ENCODE peak calls at places on chromosomes 3 and 15, in four cellular contexts. C is IMR-90, V is mesendoderm, W is H1. Q is an unnamed sample.

GRCh38 chr3:37014620-37015019 is 21.3 kb downstream of the MLH1 start:
- DNase-seq in C (no peak), V (no peak), W (no peak), Q (no peak)

GRCh38 chr3:189756651-189757078 is 125.5 kb downstream of the TP63 start:
- DNase-seq in C (no peak), V (peak; percentile 78), W (no peak), Q (no peak)

GRCh38 chr15:92670625-92671024 is 15.1 kb upstream of the FAM174B start:
- DNase-seq in C (no peak), V (peak; percentile 76), W (peak; percentile 26), Q (no peak)

GRCh38 chr15:79990997-79991334 is 20.0 kb upstream of the BCL2A1 start:
- DNase-seq in C (no peak), V (no peak), W (no peak), Q (no peak)

GRCh38 chr15:77421370-77421700 is 647 bp downstream of the HMG20A start:
- DNase-seq in C (peak; percentile 3), V (peak; percentile 34), W (no peak), Q (no peak)

GRCh38 chr3:38652934-38653333 is 3.4 kb upstream of the SCN5A start:
- DNase-seq in C (no peak), V (no peak), W (no peak), Q (no peak)

GRCh38 chr3:64684715-64685261 is 3.0 kb downstream of the ADAMTS9 start:
- DNase-seq in C (peak; percentile 46), V (peak; percentile 79), W (peak; percentile 61), Q (peak; percentile 71)

GRCh38 chr15:43799209-43799944 is 643 bp downstream of the SERINC4 start:
- DNase-seq in C (no peak), V (peak; percentile 41), W (no peak), Q (peak; percentile 51)

GRCh38 chr3:186119499-186119898 is 10.6 kb upstream of the ETV5 start:
- DNase-seq in C (no peak), V (no peak), W (no peak), Q (no peak)

GRCh38 chr15:25060996-25061620 is 106.3 kb downstream of the SNRPN start:
- DNase-seq in C (no peak), V (no peak), W (no peak), Q (peak; percentile 12)

GRCh38 chr15:75672646-75673425 is 25.1 kb downstream of the SNX33 start:
- DNase-seq in C (peak; percentile 91), V (peak; percentile 69), W (no peak), Q (no peak)

GRCh38 chr3:72655758-72656157 is 192.5 kb downstream of the SHQ1 start:
- DNase-seq in C (no peak), V (peak; percentile 43), W (peak; percentile 85), Q (peak; percentile 65)

GRCh38 chr3:45640724-45641361 is 46.3 kb downstream of the LIMD1 start:
- DNase-seq in C (no peak), V (no peak), W (no peak), Q (no peak)

GRCh38 chr3:73674280-73674679 is 49.5 kb upstream of the PDZRN3 start:
- DNase-seq in C (peak; percentile 71), V (peak; percentile 37), W (no peak), Q (no peak)

GRCh38 chr3:58085616-58086015 is 77.4 kb downstream of the FLNB start:
- DNase-seq in C (no peak), V (no peak), W (no peak), Q (no peak)

GRCh38 chr3:127849368-127849767 is 27.1 kb upstream of the MGLL start:
- DNase-seq in C (no peak), V (no peak), W (no peak), Q (no peak)

GRCh38 chr3:128547368-128547987 is 54.5 kb upstream of the GATA2 start:
- DNase-seq in C (peak; percentile 67), V (peak; percentile 48), W (no peak), Q (no peak)

GRCh38 chr3:19025441-19025840 is 122.9 kb upstream of the KCNH8 start:
- DNase-seq in C (no peak), V (no peak), W (no peak), Q (no peak)

GRCh38 chr3:148588291-148588690 is 109.4 kb upstream of the AGTR1 start:
- DNase-seq in C (no peak), V (no peak), W (no peak), Q (no peak)

GRCh38 chr3:146929696-146930095 is 324.6 kb upstream of the PLSCR5 start:
- DNase-seq in C (peak; percentile 1), V (no peak), W (no peak), Q (no peak)

GRCh38 chr15:98384328-98385029 is 263.9 kb upstream of the IGF1R start:
- DNase-seq in C (no peak), V (no peak), W (no peak), Q (no peak)

GRCh38 chr3:15097889-15098288 is 1.1 kb downstream of the RBSN start:
- DNase-seq in C (no peak), V (no peak), W (no peak), Q (no peak)

GRCh38 chr15:100681335-100681746 is 79.0 kb downstream of the ASB7 start:
- DNase-seq in C (no peak), V (no peak), W (no peak), Q (no peak)

GRCh38 chr3:13219077-13219901 is 146.1 kb upstream of the IQSEC1 start:
- DNase-seq in C (no peak), V (no peak), W (no peak), Q (no peak)

GRCh38 chr15:40336129-40337122 is 4.3 kb downstream of the CCDC9B start:
- DNase-seq in C (no peak), V (no peak), W (peak; percentile 81), Q (peak; percentile 70)

GRCh38 chr3:9686050-9686384 is 17.6 kb upstream of the CPNE9 start:
- DNase-seq in C (no peak), V (no peak), W (no peak), Q (no peak)

GRCh38 chr15:39448409-39448808 is 132.5 kb upstream of the THBS1 start:
- DNase-seq in C (no peak), V (no peak), W (no peak), Q (no peak)

GRCh38 chr3:36373084-36373483 is 7.2 kb upstream of the STAC start:
- DNase-seq in C (peak; percentile 7), V (peak; percentile 7), W (no peak), Q (no peak)

GRCh38 chr3:134790099-134790498 is 5.0 kb upstream of the EPHB1 start:
- DNase-seq in C (no peak), V (no peak), W (no peak), Q (no peak)
- H3K56ac ChIP-seq in C (no peak overlapping the region), V (no peak overlapping the region), W (no peak overlapping the region), Q (no peak overlapping the region)

GRCh38 chr3:172324591-172325203 is 123.6 kb downstream of the GHSR start:
- DNase-seq in C (no peak), V (peak; percentile 15), W (no peak), Q (no peak)
- H3K27ac ChIP-seq in C (no peak overlapping the region), V (no peak overlapping the region), W (no peak overlapping the region), Q (no peak overlapping the region)

GRCh38 chr15:83732770-83733169 is 78.8 kb downstream of the ADAMTSL3 start:
- DNase-seq in C (no peak), V (no peak), W (no peak), Q (no peak)

GRCh38 chr15:83733691-83734090 is 79.8 kb downstream of the ADAMTSL3 start:
- DNase-seq in C (no peak), V (no peak), W (no peak), Q (no peak)

GRCh38 chr15:83732196-83732595 is 78.3 kb downstream of the ADAMTSL3 start:
- DNase-seq in C (no peak), V (no peak), W (no peak), Q (no peak)

GRCh38 chr15:83734487-83734886 is 80.6 kb downstream of the ADAMTSL3 start:
- DNase-seq in C (no peak), V (peak; percentile 69), W (peak; percentile 56), Q (peak; percentile 35)

GRCh38 chr15:83733206-83733605 is 79.3 kb downstream of the ADAMTSL3 start:
- DNase-seq in C (peak; percentile 6), V (peak; percentile 95), W (no peak), Q (no peak)
- H3K4me2 ChIP-seq in C (no peak overlapping the region), V (no peak overlapping the region), W (no peak overlapping the region), Q (no peak overlapping the region)

GRCh38 chr3:118029049-118029448 is 1005.6 kb downstream of the IGSF11 start:
- DNase-seq in C (no peak), V (no peak), W (no peak), Q (no peak)
- H3K56ac ChIP-seq in C (no peak overlapping the region), V (no peak overlapping the region), W (no peak overlapping the region), Q (no peak overlapping the region)

GRCh38 chr15:90038639-90039095 is 37.5 kb downstream of the ZNF710 start:
- DNase-seq in C (no peak), V (no peak), W (no peak), Q (no peak)

GRCh38 chr15:90042766-90043525 is 41.8 kb downstream of the ZNF710 start:
- DNase-seq in C (no peak), V (no peak), W (no peak), Q (no peak)

GRCh38 chr15:90039996-90040395 is 38.9 kb downstream of the ZNF710 start:
- DNase-seq in C (no peak), V (no peak), W (no peak), Q (no peak)

GRCh38 chr15:90037961-90038633 is 37.0 kb downstream of the ZNF710 start:
- DNase-seq in C (peak; percentile 53), V (no peak), W (no peak), Q (no peak)

GRCh38 chr15:90040618-90041017 is 39.5 kb downstream of the ZNF710 start:
- DNase-seq in C (no peak), V (no peak), W (no peak), Q (no peak)
- H3K27ac ChIP-seq in C (no peak overlapping the region), V (no peak overlapping the region), W (no peak overlapping the region), Q (no peak overlapping the region)

Q was measured in H9.